ENCODE peak calls at places on chromosomes 1 and 21, in ten cellular contexts. B is T-cell; I is CD4-positive, alpha-beta T cell; M is lung microvascular endothelial cell; V is hepatocyte; S is activated CD8-positive, alpha-beta memory T cell treated with anti-CD3 and anti-CD28 coated beads for 1 hour; F is T-helper 1 cell; C is GM03348; D is SK-N-DZ; T is stimulated activated CD8-positive, alpha-beta memory T cell treated with anti-CD3 and anti-CD28 coated beads, Interleukin-2, amount 100 ng/mL, for 1 hour. N is an unnamed sample.
A peak's percentile ranks its signal among the peaks of the same experiment; 100 is the strongest.

GRCh38 chr1:193229136-193229535 is 42.7 kb upstream of the B3GALT2 start:
- DNase-seq in F (no peak), C (no peak), V (no peak), I (no peak), B (no peak), D (no peak), T (no peak), M (no peak), S (no peak), N (no peak)

GRCh38 chr1:177287996-177288395 is 117.2 kb downstream of the BRINP2 start:
- DNase-seq in F (no peak), M (no peak), T (no peak), S (no peak), I (no peak), C (no peak), D (no peak), V (peak; percentile 25), B (no peak), N (no peak)

GRCh38 chr1:198203434-198203833 is 46.6 kb downstream of the NEK7 start:
- DNase-seq in S (no peak), C (no peak), V (no peak), F (no peak), B (no peak), I (no peak), T (no peak), D (no peak), M (no peak), N (no peak)

GRCh38 chr1:42963378-42964005 is 4.8 kb upstream of the SLC2A1 start:
- DNase-seq in C (peak; percentile 70), F (no peak), I (no peak), V (no peak), T (no peak), S (no peak), B (no peak), D (no peak), M (peak; percentile 44), N (no peak)

GRCh38 chr21:45012661-45013270 is 61.6 kb upstream of the ADARB1 start:
- DNase-seq in M (no peak), T (no peak), B (no peak), D (no peak), I (no peak), F (peak; percentile 3), C (no peak), V (peak; percentile 81), S (no peak), N (no peak)

GRCh38 chr1:181141431-181141910 is 53.0 kb downstream of the IER5 start:
- DNase-seq in I (no peak), C (peak; percentile 69), B (no peak), T (no peak), M (no peak), S (no peak), D (no peak), F (no peak), V (no peak), N (no peak)

GRCh38 chr1:223641523-223642039 is 23.9 kb downstream of the CAPN8 start:
- DNase-seq in S (no peak), D (no peak), B (no peak), C (no peak), M (no peak), V (peak; percentile 34), F (no peak), I (no peak), T (no peak), N (no peak)

GRCh38 chr1:16237343-16237830 is 404 bp upstream of the CPLANE2 start:
- DNase-seq in V (no peak), C (no peak), S (no peak), B (no peak), M (peak; percentile 39), F (no peak), D (no peak), T (no peak), I (no peak), N (no peak)

GRCh38 chr1:114369930-114370329 is 141.1 kb downstream of the TRIM33 start:
- DNase-seq in F (no peak), S (no peak), V (no peak), B (no peak), M (no peak), C (no peak), I (no peak), D (no peak), T (no peak), N (no peak)

GRCh38 chr1:3930696-3931309 is 30.7 kb upstream of the C1orf174 start:
- DNase-seq in I (no peak), S (no peak), T (no peak), D (no peak), F (no peak), B (no peak), C (no peak), M (no peak), V (no peak), N (no peak)

GRCh38 chr1:155061381-155062150 is 2.0 kb upstream of the EFNA4 start:
- DNase-seq in M (peak; percentile 86), I (peak; percentile 97), V (peak; percentile 92), S (peak; percentile 91), C (peak; percentile 90), B (peak; percentile 89), D (peak; percentile 90), F (peak; percentile 80), T (peak; percentile 91), N (peak; percentile 67)

GRCh38 chr21:38170283-38170682 is 86.5 kb upstream of the KCNJ15 start:
- DNase-seq in T (no peak), D (no peak), I (no peak), F (no peak), S (no peak), B (no peak), M (peak; percentile 17), C (peak; percentile 49), V (peak; percentile 26), N (no peak)

GRCh38 chr1:47987601-47988000 is 9.6 kb downstream of the TRABD2B start:
- DNase-seq in B (no peak), S (no peak), F (no peak), T (no peak), D (no peak), M (no peak), C (no peak), I (no peak), V (no peak), N (no peak)

GRCh38 chr1:51877434-51878306 is 857 bp downstream of the NRDC start:
- DNase-seq in I (no peak), F (no peak), C (peak; percentile 42), B (no peak), V (peak; percentile 39), T (no peak), S (no peak), M (peak; percentile 5), D (no peak), N (peak; percentile 5)

GRCh38 chr1:78676347-78676982 is 26.8 kb downstream of the IFI44 start:
- DNase-seq in C (peak; percentile 68), T (peak; percentile 30), S (peak; percentile 20), M (peak; percentile 85), I (peak; percentile 43), V (peak; percentile 86), F (no peak), B (peak; percentile 56), D (peak; percentile 57), N (peak; percentile 78)

GRCh38 chr1:66519988-66520387 is 14.0 kb upstream of the SGIP1 start:
- DNase-seq in C (no peak), I (no peak), T (no peak), V (no peak), F (no peak), B (no peak), M (no peak), S (no peak), D (no peak), N (no peak)

GRCh38 chr1:176843352-176844297 is 320.9 kb downstream of the ASTN1 start:
- DNase-seq in V (peak; percentile 64), S (no peak), B (no peak), D (peak; percentile 57), M (peak; percentile 47), C (peak; percentile 69), I (no peak), T (no peak), F (no peak), N (peak; percentile 11)

GRCh38 chr1:151838491-151839412 is 868 bp downstream of the C2CD4D start:
- DNase-seq in I (no peak), V (peak; percentile 46), M (no peak), B (no peak), T (no peak), S (no peak), C (no peak), D (no peak), F (peak; percentile 27), N (no peak)

GRCh38 chr21:46150491-46151121 is 4.8 kb downstream of the FTCD start:
- DNase-seq in B (no peak), T (no peak), C (no peak), F (no peak), M (no peak), S (no peak), I (no peak), V (no peak), D (no peak), N (no peak)

GRCh38 chr1:227733309-227733705 is 1.8 kb downstream of the JMJD4 start:
- DNase-seq in T (no peak), M (no peak), S (no peak), D (no peak), I (no peak), C (no peak), F (no peak), B (no peak), V (no peak), N (no peak)

GRCh38 chr1:116465845-116466685 is 93.0 kb downstream of the ATP1A1 start:
- DNase-seq in M (no peak), V (peak; percentile 64), I (no peak), S (no peak), B (no peak), T (no peak), D (peak; percentile 75), C (no peak), F (no peak), N (no peak)

GRCh38 chr1:41913025-41913424 is 5.7 kb downstream of the HIVEP3 start:
- DNase-seq in I (no peak), T (no peak), V (no peak), S (no peak), M (no peak), D (no peak), C (no peak), B (no peak), F (no peak), N (no peak)

GRCh38 chr1:238658766-238659165 is 727.6 kb upstream of the CHRM3 start:
- DNase-seq in M (no peak), V (peak; percentile 11), F (no peak), B (no peak), T (no peak), I (no peak), S (no peak), D (no peak), C (no peak), N (no peak)

GRCh38 chr1:100614570-100614969 is 76.6 kb downstream of the GPR88 start:
- DNase-seq in F (no peak), V (no peak), D (no peak), T (no peak), S (no peak), B (no peak), M (no peak), I (no peak), C (no peak), N (no peak)

GRCh38 chr1:160674415-160674814 is 27.6 kb upstream of the SLAMF1 start:
- DNase-seq in I (no peak), M (no peak), T (no peak), B (no peak), C (no peak), V (no peak), F (no peak), S (no peak), D (no peak), N (no peak)

GRCh38 chr1:106480629-106481028 is 575.8 kb upstream of the PRMT6 start:
- DNase-seq in T (no peak), M (no peak), S (no peak), B (no peak), I (no peak), V (no peak), C (no peak), F (no peak), D (no peak), N (no peak)

GRCh38 chr21:42475526-42476492 is 20.2 kb downstream of the RSPH1 start:
- DNase-seq in T (no peak), F (no peak), C (no peak), V (no peak), M (no peak), I (no peak), D (no peak), B (no peak), S (no peak), N (no peak)